ENCODE peak calls at places on chromosomes 2 and 18, in four cellular contexts. One of them, this sample, is unnamed.

GRCh38 chr18:37535968-37536367 is 29.6 kb downstream of the CELF4 start:
- DNase-seq in testis: no peak
- DNase-seq in type B pancreatic cell: no peak
- DNase-seq in stimulated activated CD8-positive, alpha-beta memory T cell treated with anti-CD3 and anti-CD28 coated beads, Interleukin-4, amount 100 ng/mL, for 1 hour: no peak
- DNase-seq in this sample: no peak

GRCh38 chr18:70188113-70188512 is 17.4 kb downstream of the RTTN start:
- DNase-seq in type B pancreatic cell: no peak
- DNase-seq in stimulated activated CD8-positive, alpha-beta memory T cell treated with anti-CD3 and anti-CD28 coated beads, Interleukin-4, amount 100 ng/mL, for 1 hour: no peak
- DNase-seq in testis: no peak
- DNase-seq in this sample: no peak

GRCh38 chr18:50970006-50970405 is 2.2 kb downstream of the ELAC1 start:
- DNase-seq in testis: no peak
- DNase-seq in stimulated activated CD8-positive, alpha-beta memory T cell treated with anti-CD3 and anti-CD28 coated beads, Interleukin-4, amount 100 ng/mL, for 1 hour: no peak
- DNase-seq in type B pancreatic cell: no peak
- DNase-seq in this sample: no peak

GRCh38 chr2:123696799-123697410 is 328.2 kb upstream of the CNTNAP5 start:
- DNase-seq in stimulated activated CD8-positive, alpha-beta memory T cell treated with anti-CD3 and anti-CD28 coated beads, Interleukin-4, amount 100 ng/mL, for 1 hour: no peak
- DNase-seq in type B pancreatic cell: no peak
- DNase-seq in testis: no peak
- DNase-seq in this sample: no peak

GRCh38 chr2:64137567-64137966 is 6.7 kb downstream of the PELI1 start:
- DNase-seq in type B pancreatic cell: no peak
- DNase-seq in stimulated activated CD8-positive, alpha-beta memory T cell treated with anti-CD3 and anti-CD28 coated beads, Interleukin-4, amount 100 ng/mL, for 1 hour: no peak
- DNase-seq in testis: no peak
- DNase-seq in this sample: no peak

GRCh38 chr18:57209697-57210096 is 62.8 kb downstream of the BOD1L2 start:
- DNase-seq in stimulated activated CD8-positive, alpha-beta memory T cell treated with anti-CD3 and anti-CD28 coated beads, Interleukin-4, amount 100 ng/mL, for 1 hour: no peak
- DNase-seq in testis: no peak
- DNase-seq in type B pancreatic cell: no peak
- DNase-seq in this sample: no peak

GRCh38 chr2:32832821-32833220 is 113.9 kb upstream of the LTBP1 start:
- DNase-seq in stimulated activated CD8-positive, alpha-beta memory T cell treated with anti-CD3 and anti-CD28 coated beads, Interleukin-4, amount 100 ng/mL, for 1 hour: no peak
- DNase-seq in testis: no peak
- DNase-seq in type B pancreatic cell: no peak
- DNase-seq in this sample: no peak

GRCh38 chr18:56289381-56289780 is 349.0 kb downstream of the TXNL1 start:
- DNase-seq in testis: no peak
- DNase-seq in stimulated activated CD8-positive, alpha-beta memory T cell treated with anti-CD3 and anti-CD28 coated beads, Interleukin-4, amount 100 ng/mL, for 1 hour: no peak
- DNase-seq in type B pancreatic cell: no peak
- DNase-seq in this sample: no peak

GRCh38 chr18:6598657-6599056 is 130.9 kb upstream of the ARHGAP28 start:
- DNase-seq in stimulated activated CD8-positive, alpha-beta memory T cell treated with anti-CD3 and anti-CD28 coated beads, Interleukin-4, amount 100 ng/mL, for 1 hour: no peak
- DNase-seq in testis: no peak
- DNase-seq in type B pancreatic cell: no peak
- DNase-seq in this sample: no peak

GRCh38 chr2:12597555-12597954 is 119.2 kb upstream of the TRIB2 start:
- DNase-seq in type B pancreatic cell: no peak
- DNase-seq in stimulated activated CD8-positive, alpha-beta memory T cell treated with anti-CD3 and anti-CD28 coated beads, Interleukin-4, amount 100 ng/mL, for 1 hour: no peak
- DNase-seq in testis: no peak
- DNase-seq in this sample: peak

GRCh38 chr2:175690113-175690716 is 311.9 kb downstream of the LNPK start:
- DNase-seq in type B pancreatic cell: no peak
- DNase-seq in testis: peak
- DNase-seq in stimulated activated CD8-positive, alpha-beta memory T cell treated with anti-CD3 and anti-CD28 coated beads, Interleukin-4, amount 100 ng/mL, for 1 hour: no peak
- DNase-seq in this sample: peak

GRCh38 chr2:99256677-99257076 is 1.2 kb upstream of the LYG2 start:
- DNase-seq in stimulated activated CD8-positive, alpha-beta memory T cell treated with anti-CD3 and anti-CD28 coated beads, Interleukin-4, amount 100 ng/mL, for 1 hour: no peak
- DNase-seq in type B pancreatic cell: no peak
- DNase-seq in testis: no peak
- DNase-seq in this sample: no peak

GRCh38 chr2:60380411-60380810 is 173.0 kb downstream of the BCL11A start:
- DNase-seq in stimulated activated CD8-positive, alpha-beta memory T cell treated with anti-CD3 and anti-CD28 coated beads, Interleukin-4, amount 100 ng/mL, for 1 hour: no peak
- DNase-seq in testis: no peak
- DNase-seq in type B pancreatic cell: no peak
- DNase-seq in this sample: no peak

GRCh38 chr2:232875256-232876070 is 5.4 kb downstream of the SNORC start:
- DNase-seq in stimulated activated CD8-positive, alpha-beta memory T cell treated with anti-CD3 and anti-CD28 coated beads, Interleukin-4, amount 100 ng/mL, for 1 hour: no peak
- DNase-seq in testis: peak
- DNase-seq in type B pancreatic cell: no peak
- DNase-seq in this sample: peak

GRCh38 chr2:6931753-6932152 is 14.5 kb downstream of the RNF144A start:
- DNase-seq in type B pancreatic cell: no peak
- DNase-seq in testis: no peak
- DNase-seq in stimulated activated CD8-positive, alpha-beta memory T cell treated with anti-CD3 and anti-CD28 coated beads, Interleukin-4, amount 100 ng/mL, for 1 hour: no peak
- DNase-seq in this sample: no peak

GRCh38 chr2:158486970-158487325 is 30.2 kb downstream of the PKP4 start:
- DNase-seq in type B pancreatic cell: no peak
- DNase-seq in testis: no peak
- DNase-seq in stimulated activated CD8-positive, alpha-beta memory T cell treated with anti-CD3 and anti-CD28 coated beads, Interleukin-4, amount 100 ng/mL, for 1 hour: no peak
- DNase-seq in this sample: no peak

GRCh38 chr2:233513953-233514655 is 52.5 kb downstream of the USP40 start:
- DNase-seq in testis: no peak
- DNase-seq in stimulated activated CD8-positive, alpha-beta memory T cell treated with anti-CD3 and anti-CD28 coated beads, Interleukin-4, amount 100 ng/mL, for 1 hour: no peak
- DNase-seq in type B pancreatic cell: no peak
- DNase-seq in this sample: no peak

GRCh38 chr2:46241344-46241743 is 55.9 kb upstream of the EPAS1 start:
- DNase-seq in type B pancreatic cell: no peak
- DNase-seq in testis: no peak
- DNase-seq in stimulated activated CD8-positive, alpha-beta memory T cell treated with anti-CD3 and anti-CD28 coated beads, Interleukin-4, amount 100 ng/mL, for 1 hour: no peak
- DNase-seq in this sample: no peak

GRCh38 chr2:161414385-161415040 is 1.6 kb upstream of the TBR1 start:
- DNase-seq in stimulated activated CD8-positive, alpha-beta memory T cell treated with anti-CD3 and anti-CD28 coated beads, Interleukin-4, amount 100 ng/mL, for 1 hour: no peak
- DNase-seq in type B pancreatic cell: no peak
- DNase-seq in testis: no peak
- DNase-seq in this sample: peak

GRCh38 chr2:218020281-218020680 is 17.5 kb upstream of the TNS1 start:
- DNase-seq in type B pancreatic cell: no peak
- DNase-seq in testis: no peak
- DNase-seq in stimulated activated CD8-positive, alpha-beta memory T cell treated with anti-CD3 and anti-CD28 coated beads, Interleukin-4, amount 100 ng/mL, for 1 hour: no peak
- DNase-seq in this sample: no peak

GRCh38 chr18:60027397-60027796 is 127.6 kb downstream of the PMAIP1 start:
- DNase-seq in type B pancreatic cell: no peak
- DNase-seq in testis: no peak
- DNase-seq in stimulated activated CD8-positive, alpha-beta memory T cell treated with anti-CD3 and anti-CD28 coated beads, Interleukin-4, amount 100 ng/mL, for 1 hour: no peak
- DNase-seq in this sample: peak

GRCh38 chr2:10878268-10878915 is 33.3 kb upstream of the KCNF1 start:
- DNase-seq in stimulated activated CD8-positive, alpha-beta memory T cell treated with anti-CD3 and anti-CD28 coated beads, Interleukin-4, amount 100 ng/mL, for 1 hour: no peak
- DNase-seq in testis: no peak
- DNase-seq in type B pancreatic cell: peak
- DNase-seq in this sample: no peak

GRCh38 chr2:189022492-189022891 is 48.3 kb downstream of the COL3A1 start:
- DNase-seq in stimulated activated CD8-positive, alpha-beta memory T cell treated with anti-CD3 and anti-CD28 coated beads, Interleukin-4, amount 100 ng/mL, for 1 hour: no peak
- DNase-seq in type B pancreatic cell: no peak
- DNase-seq in testis: no peak
- DNase-seq in this sample: no peak

GRCh38 chr2:201952212-201952611 is 81.4 kb upstream of the FZD7 start:
- DNase-seq in stimulated activated CD8-positive, alpha-beta memory T cell treated with anti-CD3 and anti-CD28 coated beads, Interleukin-4, amount 100 ng/mL, for 1 hour: no peak
- DNase-seq in type B pancreatic cell: no peak
- DNase-seq in testis: no peak
- DNase-seq in this sample: no peak

GRCh38 chr2:45382744-45383143 is 228.3 kb downstream of the SRBD1 start:
- DNase-seq in testis: no peak
- DNase-seq in type B pancreatic cell: no peak
- DNase-seq in stimulated activated CD8-positive, alpha-beta memory T cell treated with anti-CD3 and anti-CD28 coated beads, Interleukin-4, amount 100 ng/mL, for 1 hour: no peak
- DNase-seq in this sample: peak

GRCh38 chr2:187684181-187684580 is 129.9 kb upstream of the TFPI start:
- DNase-seq in testis: no peak
- DNase-seq in stimulated activated CD8-positive, alpha-beta memory T cell treated with anti-CD3 and anti-CD28 coated beads, Interleukin-4, amount 100 ng/mL, for 1 hour: no peak
- DNase-seq in type B pancreatic cell: no peak
- DNase-seq in this sample: no peak

GRCh38 chr2:151849413-151850010 is 21.3 kb upstream of the ARL5A start:
- DNase-seq in type B pancreatic cell: no peak
- DNase-seq in testis: no peak
- DNase-seq in stimulated activated CD8-positive, alpha-beta memory T cell treated with anti-CD3 and anti-CD28 coated beads, Interleukin-4, amount 100 ng/mL, for 1 hour: no peak
- DNase-seq in this sample: no peak

GRCh38 chr2:240851078-240851861 is 17.4 kb upstream of the AGXT start:
- DNase-seq in stimulated activated CD8-positive, alpha-beta memory T cell treated with anti-CD3 and anti-CD28 coated beads, Interleukin-4, amount 100 ng/mL, for 1 hour: peak
- DNase-seq in type B pancreatic cell: peak
- DNase-seq in testis: peak
- DNase-seq in this sample: peak

GRCh38 chr2:19124135-19124534 is 234.3 kb downstream of the OSR1 start:
- DNase-seq in type B pancreatic cell: no peak
- DNase-seq in testis: no peak
- DNase-seq in stimulated activated CD8-positive, alpha-beta memory T cell treated with anti-CD3 and anti-CD28 coated beads, Interleukin-4, amount 100 ng/mL, for 1 hour: no peak
- DNase-seq in this sample: no peak

GRCh38 chr18:58911766-58912165 is 47.1 kb downstream of the ZNF532 start:
- DNase-seq in testis: peak
- DNase-seq in type B pancreatic cell: no peak
- DNase-seq in stimulated activated CD8-positive, alpha-beta memory T cell treated with anti-CD3 and anti-CD28 coated beads, Interleukin-4, amount 100 ng/mL, for 1 hour: no peak
- DNase-seq in this sample: no peak

This sample was measured in Ammon's horn.